ENCODE peak calls at places on chromosomes 11 and 22, in five cellular contexts. One of them, this sample, is unnamed.

GRCh38 chr11:117565709-117566108 is 231.3 kb downstream of the DSCAML1 start:
- DNase-seq in WTC11: peak
- DNase-seq in HL-60: no peak
- DNase-seq in fibroblast of mammary gland: no peak
- DNase-seq in CD8-positive, alpha-beta T cell: no peak
- DNase-seq in this sample: no peak

GRCh38 chr11:69588270-69588669 is 52.7 kb upstream of the CCND1 start:
- DNase-seq in WTC11: no peak
- DNase-seq in HL-60: no peak
- DNase-seq in fibroblast of mammary gland: peak
- DNase-seq in CD8-positive, alpha-beta T cell: no peak
- DNase-seq in this sample: no peak

GRCh38 chr11:95559899-95560298 is 229.7 kb downstream of the FAM76B start:
- DNase-seq in WTC11: no peak
- DNase-seq in HL-60: no peak
- DNase-seq in fibroblast of mammary gland: no peak
- DNase-seq in CD8-positive, alpha-beta T cell: no peak
- DNase-seq in this sample: no peak

GRCh38 chr11:108587109-108587508 is 6.5 kb downstream of the EXPH5 start:
- DNase-seq in WTC11: no peak
- DNase-seq in HL-60: no peak
- DNase-seq in fibroblast of mammary gland: no peak
- DNase-seq in CD8-positive, alpha-beta T cell: no peak
- DNase-seq in this sample: no peak

GRCh38 chr22:38311331-38311635 is 6.0 kb downstream of the CSNK1E start:
- DNase-seq in WTC11: no peak
- DNase-seq in HL-60: no peak
- DNase-seq in fibroblast of mammary gland: peak
- DNase-seq in CD8-positive, alpha-beta T cell: no peak
- DNase-seq in this sample: no peak

GRCh38 chr11:28834877-28835276 is 726.7 kb downstream of the METTL15 start:
- DNase-seq in WTC11: no peak
- DNase-seq in HL-60: no peak
- DNase-seq in fibroblast of mammary gland: peak
- DNase-seq in CD8-positive, alpha-beta T cell: no peak
- DNase-seq in this sample: no peak

GRCh38 chr11:38456371-38456770 is 1858.3 kb upstream of the RAG2 start:
- DNase-seq in WTC11: no peak
- DNase-seq in HL-60: no peak
- DNase-seq in fibroblast of mammary gland: no peak
- DNase-seq in CD8-positive, alpha-beta T cell: no peak
- DNase-seq in this sample: no peak

GRCh38 chr11:84906995-84907394 is 720.1 kb downstream of the DLG2 start:
- DNase-seq in WTC11: no peak
- DNase-seq in HL-60: no peak
- DNase-seq in fibroblast of mammary gland: peak
- DNase-seq in CD8-positive, alpha-beta T cell: no peak
- DNase-seq in this sample: no peak

GRCh38 chr11:62611705-62612365 is 740 bp downstream of the EML3 start:
- DNase-seq in WTC11: peak
- DNase-seq in HL-60: peak
- DNase-seq in fibroblast of mammary gland: peak
- DNase-seq in CD8-positive, alpha-beta T cell: peak
- DNase-seq in this sample: no peak

GRCh38 chr11:62614275-62614674 is 1.2 kb downstream of the ROM1 start:
- DNase-seq in WTC11: no peak
- DNase-seq in HL-60: no peak
- DNase-seq in fibroblast of mammary gland: no peak
- DNase-seq in CD8-positive, alpha-beta T cell: no peak
- DNase-seq in this sample: no peak

GRCh38 chr11:62613275-62613864 is 313 bp downstream of the ROM1 start:
- DNase-seq in WTC11: no peak
- DNase-seq in HL-60: no peak
- DNase-seq in fibroblast of mammary gland: no peak
- DNase-seq in CD8-positive, alpha-beta T cell: no peak
- DNase-seq in this sample: no peak

GRCh38 chr11:62610814-62611704 is 1.5 kb downstream of the EML3 start:
- DNase-seq in WTC11: no peak
- DNase-seq in HL-60: no peak
- DNase-seq in fibroblast of mammary gland: no peak
- DNase-seq in CD8-positive, alpha-beta T cell: no peak
- DNase-seq in this sample: no peak

GRCh38 chr11:62612366-62613274 is at the start of the genes EML3 and ROM1:
- DNase-seq in WTC11: peak
- DNase-seq in HL-60: peak
- DNase-seq in fibroblast of mammary gland: peak
- DNase-seq in CD8-positive, alpha-beta T cell: peak
- DNase-seq in this sample: peak
- TF ChIP-seq CTCF in WTC11: peak
- TF ChIP-seq CTCF in HL-60: peak
- TF ChIP-seq CTCF in fibroblast of mammary gland: peak
- TF ChIP-seq CTCF in CD8-positive, alpha-beta T cell: peak
- TF ChIP-seq CTCF in this sample: peak

DNA sequence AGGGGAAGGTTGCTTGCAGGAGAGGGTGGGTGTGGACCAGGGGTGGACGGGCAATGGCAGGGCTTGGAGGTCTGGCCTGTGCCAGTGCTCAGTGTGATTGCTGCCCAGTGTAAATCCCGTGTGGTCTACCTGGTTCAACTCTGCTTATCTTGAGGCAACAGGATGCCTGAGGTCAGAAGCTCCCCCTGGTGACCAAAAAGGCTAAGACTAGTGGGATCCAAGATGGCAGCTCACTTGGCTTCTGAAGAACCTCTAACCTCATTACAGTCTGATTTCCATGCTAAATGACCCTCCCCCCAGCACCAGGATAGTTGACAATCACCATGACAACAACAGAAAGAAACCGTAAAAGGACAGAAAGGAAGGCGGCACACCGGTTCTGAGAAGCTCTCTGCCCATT is 398.3 kb downstream of the CTTN start:
- DNase-seq in WTC11: peak
- DNase-seq in HL-60: no peak
- DNase-seq in fibroblast of mammary gland: no peak
- DNase-seq in CD8-positive, alpha-beta T cell: no peak
- DNase-seq in this sample: no peak
- TF ChIP-seq CTCF in WTC11: peak
- TF ChIP-seq CTCF in HL-60: no peak
- TF ChIP-seq CTCF in fibroblast of mammary gland: peak
- TF ChIP-seq CTCF in CD8-positive, alpha-beta T cell: no peak
- TF ChIP-seq CTCF in this sample: no peak

GRCh38 chr11:777288-778255 is at the start of gene GATD1:
- DNase-seq in WTC11: peak
- DNase-seq in HL-60: peak
- DNase-seq in fibroblast of mammary gland: peak
- DNase-seq in CD8-positive, alpha-beta T cell: peak
- DNase-seq in this sample: peak
- TF ChIP-seq CTCF in WTC11: no peak
- TF ChIP-seq CTCF in HL-60: no peak
- TF ChIP-seq CTCF in fibroblast of mammary gland: no peak
- TF ChIP-seq CTCF in CD8-positive, alpha-beta T cell: no peak
- TF ChIP-seq CTCF in this sample: no peak

DNA sequence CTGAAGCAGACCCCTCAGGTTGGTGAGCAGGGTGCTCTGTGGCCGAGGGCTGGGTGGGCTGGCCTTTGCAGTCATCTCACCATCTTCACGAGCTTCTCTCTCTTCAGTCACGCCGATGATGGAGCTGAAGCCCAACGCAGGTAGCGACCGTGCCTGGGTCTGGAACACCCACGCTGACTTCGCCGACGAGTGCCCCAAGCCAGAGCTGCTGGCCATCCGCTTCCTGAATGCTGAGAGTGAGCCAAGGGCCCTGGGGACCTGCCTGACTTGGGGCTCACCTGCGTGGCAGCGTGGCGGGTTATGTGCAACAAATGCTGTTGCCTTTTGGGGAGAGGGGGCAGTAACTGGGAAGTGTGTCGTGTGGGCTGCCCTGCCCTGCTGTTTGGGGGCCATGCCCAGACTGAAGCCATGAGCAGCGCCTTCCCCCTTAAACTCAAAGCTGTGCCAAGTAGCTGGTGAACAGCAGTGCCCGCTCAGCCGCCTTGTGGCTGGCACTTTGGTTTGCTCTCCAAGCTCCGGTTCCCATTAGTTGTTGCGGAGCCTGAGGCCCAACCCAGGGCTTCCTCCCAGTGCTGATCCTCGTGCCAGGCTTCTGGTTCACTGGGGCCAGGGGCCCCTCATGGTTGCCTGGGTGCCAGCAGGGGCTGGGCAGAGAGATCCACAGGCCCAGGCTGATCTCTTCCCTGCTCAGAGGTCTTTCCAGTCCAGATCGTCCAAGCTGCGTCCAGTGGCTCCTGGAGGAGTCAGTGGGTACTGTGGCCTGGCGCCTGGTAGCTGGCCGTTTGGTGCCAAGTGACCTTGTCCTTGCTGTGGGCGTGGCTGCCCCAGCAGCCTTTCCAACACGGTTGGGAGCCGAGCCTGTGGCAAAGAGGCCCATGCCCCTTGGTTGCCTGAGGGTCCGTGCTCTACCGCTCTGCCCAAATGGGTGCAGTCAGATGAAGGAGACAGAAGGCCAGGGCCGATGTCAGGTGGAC is 6.1 kb upstream of the ZDHHC8 start:
- DNase-seq in WTC11: no peak
- DNase-seq in HL-60: no peak
- DNase-seq in fibroblast of mammary gland: no peak
- DNase-seq in CD8-positive, alpha-beta T cell: no peak
- DNase-seq in this sample: no peak
- TF ChIP-seq CTCF in WTC11: no peak
- TF ChIP-seq CTCF in HL-60: no peak
- TF ChIP-seq CTCF in fibroblast of mammary gland: no peak
- TF ChIP-seq CTCF in CD8-positive, alpha-beta T cell: no peak
- TF ChIP-seq CTCF in this sample: no peak

GRCh38 chr11:63670077-63670737 is 969 bp downstream of the ATL3 start:
- DNase-seq in WTC11: no peak
- DNase-seq in HL-60: no peak
- DNase-seq in fibroblast of mammary gland: peak
- DNase-seq in CD8-positive, alpha-beta T cell: no peak
- DNase-seq in this sample: no peak

GRCh38 chr11:63672934-63673539 is 1.9 kb upstream of the ATL3 start:
- DNase-seq in WTC11: no peak
- DNase-seq in HL-60: no peak
- DNase-seq in fibroblast of mammary gland: peak
- DNase-seq in CD8-positive, alpha-beta T cell: no peak
- DNase-seq in this sample: no peak

GRCh38 chr11:63671322-63672155 is at the start of gene ATL3:
- DNase-seq in WTC11: peak
- DNase-seq in HL-60: peak
- DNase-seq in fibroblast of mammary gland: peak
- DNase-seq in CD8-positive, alpha-beta T cell: peak
- DNase-seq in this sample: peak

GRCh38 chr11:63672156-63672463 is 934 bp upstream of the ATL3 start:
- DNase-seq in WTC11: no peak
- DNase-seq in HL-60: no peak
- DNase-seq in fibroblast of mammary gland: no peak
- DNase-seq in CD8-positive, alpha-beta T cell: no peak
- DNase-seq in this sample: no peak

DNA sequence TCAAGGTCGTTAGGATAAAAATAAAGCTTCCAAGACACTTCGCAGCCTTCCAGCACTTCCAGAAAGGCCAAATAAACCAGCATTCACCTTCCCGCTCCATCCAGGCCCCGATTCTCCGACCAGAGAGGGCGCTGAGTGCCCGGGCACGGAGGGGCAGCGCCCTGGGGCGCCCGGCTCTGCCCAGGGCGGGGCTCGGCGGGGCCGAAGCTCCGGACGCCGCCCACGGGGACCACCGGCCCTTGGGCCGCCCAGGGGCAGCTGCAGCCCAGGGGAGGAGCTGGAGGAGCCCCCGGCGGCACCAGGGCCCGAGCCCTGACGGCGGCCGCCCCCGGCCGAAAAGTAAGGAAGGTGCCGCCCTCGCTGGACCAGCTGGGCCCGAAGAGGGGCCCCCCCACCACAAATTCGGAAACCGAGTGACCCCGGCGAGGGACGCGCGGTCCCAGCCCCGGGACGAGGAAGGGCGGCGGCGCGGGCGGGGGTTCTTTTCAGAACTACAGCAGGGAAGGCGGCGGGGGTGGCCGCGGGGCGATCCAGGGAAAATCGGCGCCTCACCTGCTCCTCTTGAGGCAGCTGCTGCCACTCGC is 346 bp downstream of the ATL3 start:
- DNase-seq in WTC11: peak
- DNase-seq in HL-60: no peak
- DNase-seq in fibroblast of mammary gland: no peak
- DNase-seq in CD8-positive, alpha-beta T cell: peak
- DNase-seq in this sample: no peak
- TF ChIP-seq CTCF in WTC11: no peak
- TF ChIP-seq CTCF in HL-60: peak
- TF ChIP-seq CTCF in fibroblast of mammary gland: peak
- TF ChIP-seq CTCF in CD8-positive, alpha-beta T cell: no peak
- TF ChIP-seq CTCF in this sample: peak

GRCh38 chr22:24834845-24835570 is 29.0 kb downstream of the SGSM1 start:
- DNase-seq in WTC11: peak
- DNase-seq in HL-60: no peak
- DNase-seq in fibroblast of mammary gland: peak
- DNase-seq in CD8-positive, alpha-beta T cell: no peak
- DNase-seq in this sample: no peak
- TF ChIP-seq CTCF in WTC11: peak
- TF ChIP-seq CTCF in HL-60: no peak
- TF ChIP-seq CTCF in fibroblast of mammary gland: no peak
- TF ChIP-seq CTCF in CD8-positive, alpha-beta T cell: no peak
- TF ChIP-seq CTCF in this sample: no peak

GRCh38 chr11:120259241-120259640 is 19.3 kb downstream of the POU2F3 start:
- DNase-seq in WTC11: no peak
- DNase-seq in HL-60: no peak
- DNase-seq in fibroblast of mammary gland: no peak
- DNase-seq in CD8-positive, alpha-beta T cell: no peak
- DNase-seq in this sample: no peak

GRCh38 chr11:120257346-120257745 is 17.4 kb downstream of the POU2F3 start:
- DNase-seq in WTC11: no peak
- DNase-seq in HL-60: no peak
- DNase-seq in fibroblast of mammary gland: no peak
- DNase-seq in CD8-positive, alpha-beta T cell: no peak
- DNase-seq in this sample: no peak

GRCh38 chr11:120259988-120260565 is 20.1 kb downstream of the POU2F3 start:
- DNase-seq in WTC11: no peak
- DNase-seq in HL-60: no peak
- DNase-seq in fibroblast of mammary gland: no peak
- DNase-seq in CD8-positive, alpha-beta T cell: no peak
- DNase-seq in this sample: no peak

GRCh38 chr11:120256779-120257178 is 16.8 kb downstream of the POU2F3 start:
- DNase-seq in WTC11: no peak
- DNase-seq in HL-60: no peak
- DNase-seq in fibroblast of mammary gland: no peak
- DNase-seq in CD8-positive, alpha-beta T cell: no peak
- DNase-seq in this sample: no peak

GRCh38 chr11:120258661-120259060 is 18.7 kb downstream of the POU2F3 start:
- DNase-seq in WTC11: no peak
- DNase-seq in HL-60: no peak
- DNase-seq in fibroblast of mammary gland: no peak
- DNase-seq in CD8-positive, alpha-beta T cell: no peak
- DNase-seq in this sample: no peak
- TF ChIP-seq CTCF in WTC11: no peak
- TF ChIP-seq CTCF in HL-60: no peak
- TF ChIP-seq CTCF in fibroblast of mammary gland: no peak
- TF ChIP-seq CTCF in CD8-positive, alpha-beta T cell: no peak
- TF ChIP-seq CTCF in this sample: no peak

This sample was measured in CD14-positive monocyte.